ENCODE peak calls at places on chromosomes 16 and 17, in five cellular contexts. A is BJ, Y is RWPE1, Q is right atrium auricular region, L is left lung. F is an unnamed sample.

GRCh38 chr16:633336-634050 is 2.6 kb downstream of the METTL26 start:
- DNase-seq in L (no peak), Y (no peak), A (no peak), Q (no peak), F (no peak)

GRCh38 chr17:47850373-47850691 is 631 bp downstream of the SP6 start:
- DNase-seq in A (no peak), Q (no peak), L (no peak), Y (no peak), F (no peak)

GRCh38 chr17:44379887-44380286 is 9.6 kb downstream of the ITGA2B start:
- DNase-seq in A (no peak), Q (no peak), Y (no peak), L (no peak), F (no peak)

GRCh38 chr16:11989238-11990160 is 13.0 kb downstream of the SNX29 start:
- DNase-seq in L (no peak), Q (no peak), Y (no peak), A (no peak), F (no peak)

GRCh38 chr17:33970271-33970670 is 284.8 kb upstream of the CCL2 start:
- DNase-seq in Q (no peak), Y (no peak), A (no peak), L (no peak), F (no peak)

GRCh38 chr17:57121308-57122042 is 36.4 kb downstream of the AKAP1 start:
- DNase-seq in L (no peak), Y (peak), Q (no peak), A (no peak), F (no peak)

GRCh38 chr17:77365584-77366186 is 224.9 kb downstream of the SEC14L1 start:
- DNase-seq in Q (peak), A (no peak), L (peak), Y (peak), F (no peak)

GRCh38 chr17:1644493-1645206 is 882 bp downstream of the SCARF1 start:
- DNase-seq in Y (peak), A (no peak), L (peak), Q (no peak), F (no peak)

GRCh38 chr16:8893976-8894690 is 12.0 kb downstream of the LITAFD start:
- DNase-seq in A (no peak), Q (no peak), L (no peak), Y (no peak), F (no peak)

GRCh38 chr17:30808785-30809286 is 15.7 kb downstream of the CRLF3 start:
- DNase-seq in Q (no peak), Y (no peak), A (no peak), L (no peak), F (no peak)

GRCh38 chr17:30809867-30810266 is 14.6 kb downstream of the CRLF3 start:
- DNase-seq in Q (no peak), Y (no peak), A (no peak), L (no peak), F (no peak)

DNA sequence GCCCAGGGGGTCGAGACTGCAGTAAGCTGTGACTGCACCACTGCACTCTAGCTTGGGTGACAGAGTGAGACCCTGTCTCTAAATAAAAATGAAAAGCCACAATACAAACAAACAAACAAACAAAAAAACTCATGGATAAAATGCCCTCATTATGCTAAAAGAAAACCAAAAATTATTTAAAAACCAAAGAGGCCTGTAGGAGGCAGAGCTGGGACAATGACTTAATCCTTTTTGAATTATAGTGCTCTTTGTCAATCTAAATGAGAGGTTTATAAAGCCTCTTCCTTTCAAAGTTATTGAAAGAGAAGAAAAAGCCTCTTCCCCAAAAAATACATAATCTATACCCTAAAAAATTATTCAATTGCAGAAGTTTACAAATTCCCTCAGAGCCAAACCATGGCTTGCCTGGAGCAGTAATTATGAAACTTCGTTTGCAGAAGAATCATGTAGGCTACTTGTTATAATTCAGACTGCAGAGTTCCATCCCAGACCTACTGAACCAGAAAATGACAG is 18.5 kb downstream of the CRLF3 start:
- DNase-seq in A (no peak), Y (no peak), L (no peak), Q (no peak), F (no peak)
- TF ChIP-seq CTCF in A (peak), Y (no peak), L (no peak), Q (no peak), F (peak)

GRCh38 chr17:58196610-58197009 is 4.1 kb downstream of the EPX start:
- DNase-seq in A (no peak), L (no peak), Q (no peak), Y (no peak), F (no peak)

GRCh38 chr17:58191259-58191896 is 1.1 kb upstream of the EPX start:
- DNase-seq in L (no peak), Q (no peak), A (no peak), Y (no peak), F (no peak)

GRCh38 chr17:58195518-58196123 is 3.1 kb downstream of the EPX start:
- DNase-seq in Q (no peak), L (no peak), Y (no peak), A (no peak), F (no peak)

GRCh38 chr17:58192612-58193011 is at the start of gene EPX:
- DNase-seq in Y (no peak), Q (no peak), L (no peak), A (no peak), F (no peak)

GRCh38 chr17:58193641-58194259 is 1.2 kb downstream of the EPX start:
- DNase-seq in A (no peak), Y (no peak), L (no peak), Q (no peak), F (no peak)
- TF ChIP-seq CTCF in A (no peak), Y (no peak), L (no peak), Q (no peak), F (no peak)

GRCh38 chr17:79720705-79721295 is 9.9 kb upstream of the ENPP7 start:
- DNase-seq in L (no peak), A (no peak), Y (no peak), Q (no peak), F (no peak)

GRCh38 chr17:79716183-79716797 is 14.5 kb upstream of the ENPP7 start:
- DNase-seq in Y (no peak), Q (no peak), L (no peak), A (no peak), F (no peak)

GRCh38 chr17:79722787-79723186 is 8.0 kb upstream of the ENPP7 start:
- DNase-seq in A (no peak), Q (no peak), L (no peak), Y (no peak), F (no peak)

GRCh38 chr17:79721993-79722671 is 8.6 kb upstream of the ENPP7 start:
- DNase-seq in A (no peak), Y (no peak), Q (no peak), L (no peak), F (no peak)
- TF ChIP-seq CTCF in A (no peak), Y (no peak), Q (no peak), L (no peak), F (peak)

DNA sequence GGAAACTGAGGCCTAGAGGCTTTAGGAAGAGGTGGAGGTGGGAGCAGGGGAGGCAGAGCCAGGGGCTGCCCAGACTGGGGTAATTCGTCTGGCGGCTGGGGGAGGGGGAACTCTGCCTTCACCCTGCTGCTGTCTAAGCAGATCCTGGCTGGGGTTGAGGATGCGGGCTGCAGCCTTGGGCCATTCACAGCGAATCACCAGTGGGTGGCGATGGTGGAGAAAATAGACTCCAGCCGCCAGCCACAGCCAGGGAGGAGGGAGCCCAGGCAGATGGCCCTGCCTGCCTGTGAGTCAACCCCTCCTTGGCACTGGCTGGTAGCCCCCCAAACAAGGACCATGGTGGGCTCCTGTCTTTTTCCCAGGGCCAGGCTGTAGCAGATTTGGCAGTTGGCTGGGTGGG is 41.7 kb upstream of the CDH5 start:
- DNase-seq in A (no peak), Q (no peak), L (no peak), Y (peak), F (no peak)
- TF ChIP-seq CTCF in A (no peak), Q (no peak), L (no peak), Y (no peak), F (peak)

GRCh38 chr16:5415123-5415522 is 317.5 kb upstream of the EEF2KMT start:
- DNase-seq in L (no peak), Q (no peak), A (no peak), Y (no peak), F (no peak)
- TF ChIP-seq CTCF in L (no peak), Q (no peak), A (no peak), Y (no peak), F (no peak)

GRCh38 chr17:9224485-9224884 is 203.2 kb downstream of the NTN1 start:
- DNase-seq in Y (no peak), A (no peak), L (no peak), Q (no peak), F (no peak)
- TF ChIP-seq CTCF in Y (no peak), A (no peak), L (no peak), Q (no peak), F (no peak)

GRCh38 chr16:48831081-48831722 is 221.2 kb upstream of the N4BP1 start:
- DNase-seq in Q (no peak), Y (peak), L (no peak), A (no peak), F (no peak)
- TF ChIP-seq CTCF in Q (no peak), Y (no peak), L (no peak), A (peak), F (no peak)

DNA sequence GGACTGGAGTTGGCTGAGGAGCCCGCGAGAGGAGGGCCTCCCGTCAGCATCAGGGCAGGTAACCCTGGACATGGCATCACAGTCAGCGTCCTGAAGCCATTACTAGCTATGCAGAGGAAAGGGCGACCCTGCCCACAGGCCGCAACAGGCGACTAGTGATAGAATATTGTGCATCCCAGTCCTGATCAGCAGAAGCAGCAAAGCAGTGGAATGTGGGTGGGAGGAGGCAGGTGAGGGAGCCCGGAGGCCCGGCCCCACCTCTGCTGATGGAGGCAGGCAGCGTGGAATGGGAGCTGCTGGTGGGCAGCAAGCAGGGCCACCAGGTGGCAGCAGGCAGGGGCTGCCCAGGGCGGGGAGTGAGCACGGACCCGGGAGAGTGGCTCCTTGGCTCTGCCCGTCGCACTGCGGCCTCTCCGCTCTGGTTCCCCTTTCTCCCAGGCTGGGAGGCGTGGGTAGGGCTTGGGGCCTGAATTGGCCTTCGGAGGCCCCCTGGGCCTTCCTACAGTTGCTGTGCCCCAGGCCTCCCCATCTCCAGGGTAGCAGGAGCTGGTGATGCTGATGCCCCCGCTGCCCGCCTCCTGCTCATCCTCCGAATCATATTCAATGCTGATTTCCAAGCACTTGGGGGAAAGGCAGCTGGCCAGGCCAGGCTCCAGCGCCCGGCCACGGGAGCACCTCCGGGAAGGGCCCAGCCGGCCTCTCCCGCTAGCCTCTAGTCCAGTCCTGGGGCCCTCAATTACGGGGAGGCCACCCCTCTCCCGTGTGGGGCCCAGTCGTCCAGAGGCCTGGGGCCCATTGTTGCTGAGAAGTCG is 20.2 kb downstream of the TSPOAP1 start:
- DNase-seq in L (no peak), A (no peak), Q (no peak), Y (no peak), F (peak)
- TF ChIP-seq CTCF in L (no peak), A (peak), Q (no peak), Y (no peak), F (peak)